ENCODE peak calls at places on chromosomes 4 and X, in seven cellular contexts. B is tibial nerve, P is body of pancreas, Y is left ventricle myocardium inferior, Q is neuronal stem cell, H is GM23248, F is prostate gland. E is an unnamed sample. For H3K4me1, the result is how much of the 10 kb centered on the place peaks cover.

GRCh38 chrX:1419545-1420355 is 27.8 kb upstream of the SLC25A6 start:
- DNase-seq in Y (no peak), B (no peak), P (no peak), Q (no peak), F (no peak), H (no peak), E (no peak)

GRCh38 chr4:159197885-159198269 is 95.0 kb downstream of the RAPGEF2 start:
- DNase-seq in F (no peak), P (no peak), Q (no peak), B (no peak), H (no peak), Y (no peak), E (no peak)

GRCh38 chr4:53478671-53479456 is 101.4 kb downstream of the FIP1L1 start:
- DNase-seq in Q (no peak), H (peak), Y (no peak), B (no peak), P (no peak), F (no peak), E (no peak)

GRCh38 chr4:85953651-85954018 is 406.2 kb downstream of the MAPK10 start:
- DNase-seq in B (no peak), Y (no peak), H (peak), P (no peak), Q (no peak), F (no peak), E (no peak)

GRCh38 chrX:102067966-102068723 is 57.3 kb upstream of the TCEAL2 start:
- DNase-seq in B (peak), Q (no peak), Y (no peak), P (peak), H (peak), F (no peak), E (no peak)

GRCh38 chr4:30753316-30753715 is 33.1 kb downstream of the PCDH7 start:
- DNase-seq in B (no peak), P (no peak), F (no peak), Q (no peak), Y (no peak), H (peak), E (no peak)

GRCh38 chr4:84920591-84920990 is 45.9 kb downstream of the WDFY3 start:
- DNase-seq in Q (no peak), Y (no peak), P (no peak), B (no peak), F (no peak), H (peak), E (no peak)

GRCh38 chrX:122091571-122091970 is 1044.2 kb downstream of the GLUD2 start:
- DNase-seq in H (no peak), F (no peak), Y (no peak), Q (no peak), B (no peak), P (no peak), E (no peak)

GRCh38 chr4:87950516-87950915 is 25.0 kb upstream of the SPP1 start:
- DNase-seq in Q (no peak), Y (no peak), B (no peak), H (no peak), F (no peak), P (no peak), E (no peak)

GRCh38 chr4:114924311-114924710 is 189.1 kb downstream of the NDST4 start:
- DNase-seq in F (no peak), B (no peak), Q (peak), Y (no peak), P (no peak), H (no peak), E (no peak)

GRCh38 chrX:133314297-133314696 is 96.1 kb upstream of the TFDP3 start:
- DNase-seq in H (no peak), F (no peak), B (no peak), Y (no peak), P (no peak), Q (no peak), E (no peak)

GRCh38 chr4:35167385-35167784 is 1076.9 kb downstream of the ARAP2 start:
- DNase-seq in Q (no peak), B (no peak), F (no peak), H (no peak), Y (no peak), P (no peak), E (no peak)

GRCh38 chrX:57286507-57287251 is at the start of gene FAAH2:
- DNase-seq in B (no peak), H (no peak), P (peak), F (peak), Q (no peak), Y (no peak), E (peak)

GRCh38 chr4:3070709-3071500 is 3.4 kb downstream of the HTT-AS start:
- DNase-seq in P (no peak), B (no peak), H (peak), Y (no peak), F (no peak), Q (no peak), E (no peak)

GRCh38 chr4:155707251-155707650 is 40.6 kb downstream of the GUCY1A1 start:
- DNase-seq in H (no peak), P (peak), B (no peak), F (no peak), Y (no peak), Q (no peak), E (no peak)

GRCh38 chr4:111562811-111563210 is 582.4 kb upstream of the FAM241A start:
- DNase-seq in P (no peak), F (no peak), B (no peak), Q (no peak), H (peak), Y (no peak), E (no peak)

GRCh38 chrX:120560405-120560841 is 339 bp downstream of the CUL4B start:
- DNase-seq in Y (peak), H (peak), B (peak), Q (no peak), P (peak), F (peak), E (peak)

GRCh38 chr4:3451956-3452355 is 10.2 kb downstream of the HGFAC start:
- DNase-seq in H (peak), Y (no peak), Q (no peak), P (no peak), B (no peak), F (no peak), E (no peak)

GRCh38 chr4:183989471-183989870 is 84.4 kb downstream of the STOX2 start:
- DNase-seq in B (no peak), Y (no peak), P (no peak), F (no peak), Q (no peak), H (peak), E (no peak)

GRCh38 chr4:5828005-5828391 is 64.9 kb downstream of the CRMP1 start:
- DNase-seq in Q (no peak), B (no peak), F (no peak), P (no peak), H (no peak), Y (no peak), E (no peak)

GRCh38 chr4:77152421-77152820 is 4.6 kb upstream of the CCNG2 start:
- DNase-seq in Y (no peak), F (peak), B (no peak), P (peak), H (peak), Q (no peak), E (no peak)
- H3K4me3 ChIP-seq in Y (no peak), F (no peak), B (no peak), P (no peak), H (no peak), Q (no peak), E (no peak)

DNA sequence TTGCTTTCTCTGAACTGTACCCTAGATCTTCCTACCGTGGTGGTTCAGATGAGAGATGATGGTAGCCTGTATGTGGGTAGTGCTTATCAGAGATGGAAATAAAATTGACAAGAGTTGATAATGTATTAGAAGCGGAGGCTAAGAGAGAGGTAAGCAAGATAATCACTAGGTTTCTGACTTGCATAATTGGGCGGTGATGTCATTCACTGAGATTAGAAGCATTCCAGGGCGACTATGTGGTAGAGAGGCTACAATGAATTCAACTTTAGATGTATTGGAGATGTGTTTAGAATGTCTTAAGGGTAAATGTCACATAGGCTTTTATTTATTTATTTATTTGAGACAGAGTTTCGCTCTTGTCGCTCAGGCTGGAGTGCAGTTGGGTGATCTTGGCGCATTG is 409 bp upstream of the TENM3 start:
- DNase-seq in B (no peak), Q (no peak), P (no peak), H (no peak), F (no peak), Y (no peak), E (no peak)
- H3K4me1 ChIP-seq in B (under half), Q (under half), P (under half), H (under half), F (under half), Y (under half), E (under half)

DNA sequence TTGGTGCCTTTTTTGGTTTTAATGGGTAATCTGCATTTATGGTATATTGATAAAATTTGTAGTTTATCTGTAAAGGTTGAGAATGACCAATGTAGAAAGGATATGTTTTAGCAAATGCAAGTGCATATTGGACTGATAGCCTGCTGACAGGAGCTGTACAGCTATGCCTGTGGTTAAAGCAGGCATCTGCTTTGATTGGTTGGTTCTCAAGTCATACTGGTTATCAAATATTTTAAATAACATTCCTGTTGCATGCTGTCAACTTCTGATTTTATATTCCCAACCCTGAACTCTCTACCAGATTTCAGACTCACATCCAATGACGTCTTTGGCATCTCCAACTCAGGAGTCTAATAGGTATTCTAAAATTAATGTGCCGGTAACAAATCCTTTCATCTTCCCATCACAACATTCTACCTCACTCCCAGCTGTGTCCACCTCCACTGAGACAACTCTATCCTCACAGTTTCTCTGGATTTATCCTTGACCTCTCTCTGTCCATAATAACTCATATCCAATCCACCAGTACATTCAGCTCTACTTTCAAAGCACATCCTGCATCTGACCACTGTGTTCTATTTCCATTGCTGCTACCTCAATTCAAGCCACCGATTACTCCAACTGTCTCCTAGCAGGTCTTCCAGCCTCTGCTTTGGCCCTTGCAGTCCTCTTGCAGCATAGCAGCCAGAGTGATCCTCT is 125.7 kb downstream of the CAMK2D start:
- DNase-seq in B (no peak), F (no peak), Y (no peak), P (no peak), H (no peak), Q (no peak), E (no peak)
- H3K4me3 ChIP-seq in B (no peak), F (no peak), Y (peak), P (no peak), H (no peak), Q (no peak), E (no peak)

DNA sequence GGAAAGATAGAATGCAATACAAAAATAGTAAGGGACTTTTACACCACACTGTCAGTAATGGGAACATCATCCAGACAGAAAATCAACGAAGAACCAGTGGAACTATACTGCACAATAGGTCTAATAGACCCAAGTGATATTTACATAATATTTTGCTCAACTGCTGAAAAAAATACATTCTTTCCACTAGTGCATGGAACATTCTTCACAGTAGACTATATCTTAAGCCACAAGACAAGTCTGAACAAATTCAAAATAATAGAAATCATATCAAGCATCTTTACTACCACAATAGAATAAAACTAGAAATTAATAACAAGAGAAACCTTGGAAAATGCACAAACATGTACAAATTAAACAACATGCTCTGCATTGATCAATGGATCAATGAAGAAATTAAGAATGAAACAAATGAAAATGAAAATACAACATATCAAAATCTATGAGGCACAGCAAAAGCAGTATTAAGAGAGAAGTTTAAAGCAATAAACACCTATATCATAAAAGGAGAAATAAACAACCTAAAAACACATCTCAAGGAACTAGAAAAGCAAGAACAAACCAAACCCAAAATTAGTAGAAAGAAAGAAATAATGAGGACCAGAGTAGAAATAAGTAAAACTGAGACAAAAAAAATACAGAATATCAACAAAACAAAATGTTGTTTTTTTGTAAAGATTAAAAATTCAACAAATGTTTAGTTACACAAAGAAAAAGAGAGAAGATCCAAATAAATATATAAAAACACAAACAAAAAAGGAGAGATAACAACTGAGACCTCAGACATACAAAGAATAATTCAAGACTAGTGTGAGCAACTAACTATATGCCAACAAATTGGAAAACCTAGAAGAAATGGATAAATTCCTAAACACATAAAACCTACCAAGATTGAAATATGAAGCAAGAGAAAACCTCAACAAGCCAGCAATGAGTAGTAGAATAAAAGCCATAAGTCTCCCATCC is 51.5 kb upstream of the ANTXR2 start:
- DNase-seq in H (no peak), P (no peak), B (no peak), F (no peak), Y (no peak), Q (no peak), E (no peak)
- H3K4me1 ChIP-seq in H (under half), P (under half), B (under half), F (under half), Y (under half), Q (under half), E (under half)

DNA sequence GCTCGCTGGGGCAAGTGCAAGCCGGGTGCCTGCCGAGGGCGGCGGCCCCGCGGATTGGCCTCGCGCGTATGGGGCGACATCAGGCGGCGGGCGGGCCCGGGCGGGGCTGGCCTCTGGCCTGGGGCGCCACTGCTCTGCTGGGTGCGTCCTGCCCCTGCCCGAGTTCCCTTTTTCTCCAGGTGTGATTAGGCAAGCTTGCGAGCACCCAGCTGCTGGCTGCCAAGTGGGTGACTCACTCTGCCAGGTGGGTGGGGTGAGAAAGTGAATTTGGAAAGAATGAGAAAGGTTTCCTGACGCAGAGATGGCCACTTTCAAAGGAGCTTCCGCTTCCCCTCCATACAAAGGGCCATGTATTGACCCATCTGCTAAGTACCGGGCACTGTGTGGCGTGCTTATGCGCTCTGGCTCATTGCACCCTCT is 32.5 kb downstream of the FGFBP1 start:
- DNase-seq in Y (peak), H (no peak), P (peak), Q (no peak), B (no peak), F (peak), E (peak)
- H3K4me3 ChIP-seq in Y (no peak), H (no peak), P (no peak), Q (no peak), B (no peak), F (peak), E (no peak)

GRCh38 chr4:121256887-121257426 is 92.8 kb upstream of the TNIP3 start:
- DNase-seq in Y (no peak), P (no peak), H (no peak), Q (no peak), B (no peak), F (no peak), E (no peak)

GRCh38 chr4:121253961-121254360 is 89.8 kb upstream of the TNIP3 start:
- DNase-seq in H (no peak), P (no peak), F (no peak), B (no peak), Y (no peak), Q (no peak), E (no peak)

GRCh38 chr4:121246698-121247097 is 82.6 kb upstream of the TNIP3 start:
- DNase-seq in F (no peak), Y (no peak), Q (no peak), H (no peak), B (no peak), P (no peak), E (no peak)

GRCh38 chr4:121256346-121256745 is 92.2 kb upstream of the TNIP3 start:
- DNase-seq in H (peak), B (no peak), Y (no peak), Q (no peak), F (no peak), P (no peak), E (no peak)

GRCh38 chr4:121252224-121252806 is 88.2 kb upstream of the TNIP3 start:
- DNase-seq in B (peak), F (peak), Y (peak), H (peak), Q (peak), P (peak), E (peak)
- H3K4me1 ChIP-seq in B (under half), F (under half), Y (under half), H (under half), Q (under half), P (under half), E (under half)

GRCh38 chr4:76953956-76954355 is 4.4 kb downstream of the SEPTIN11 start:
- DNase-seq in F (no peak), Q (no peak), H (peak), B (no peak), Y (no peak), P (no peak), E (no peak)

GRCh38 chr4:76954489-76954888 is 4.9 kb downstream of the SEPTIN11 start:
- DNase-seq in P (peak), Q (no peak), H (no peak), B (no peak), F (no peak), Y (no peak), E (no peak)

GRCh38 chr4:76951333-76952033 is 1.9 kb downstream of the SEPTIN11 start:
- DNase-seq in H (peak), P (no peak), Y (no peak), Q (no peak), B (no peak), F (no peak), E (no peak)

GRCh38 chr4:76952071-76952470 is 2.5 kb downstream of the SEPTIN11 start:
- DNase-seq in Y (no peak), Q (no peak), B (no peak), P (no peak), H (no peak), F (no peak), E (no peak)

GRCh38 chr4:76952631-76953587 is 3.4 kb downstream of the SEPTIN11 start:
- DNase-seq in H (peak), P (no peak), Y (no peak), F (no peak), Q (no peak), B (no peak), E (no peak)
- H3K4me3 ChIP-seq in H (peak), P (no peak), Y (peak), F (no peak), Q (no peak), B (no peak), E (no peak)